ENCODE peak calls at places on chromosomes 6 and 20, in five cellular contexts. M is H1, A is GM12878, J is HepG2, Z is HCT116. L is an unnamed sample.

GRCh38 chr6:38509713-38510112 is 130.0 kb downstream of the BTBD9 start:
- DNase-seq in M (no peak), A (no peak), J (peak), Z (peak), L (no peak)

GRCh38 chr6:130825772-130826441 is 1.3 kb upstream of the SMLR1 start:
- DNase-seq in M (peak), A (no peak), J (no peak), Z (no peak), L (no peak)

GRCh38 chr6:28598757-28599686 is 73.3 kb downstream of the GPX5 start:
- DNase-seq in M (no peak), A (no peak), J (no peak), Z (no peak), L (no peak)

GRCh38 chr20:51439160-51439689 is 103.3 kb downstream of the NFATC2 start:
- DNase-seq in M (no peak), A (no peak), J (no peak), Z (no peak), L (no peak)

GRCh38 chr6:149354009-149354408 is 36.5 kb downstream of the TAB2 start:
- DNase-seq in M (no peak), A (no peak), J (no peak), Z (no peak), L (no peak)

GRCh38 chr6:134073156-134073555 is 20.7 kb upstream of the SLC2A12 start:
- DNase-seq in M (no peak), A (no peak), J (no peak), Z (no peak), L (no peak)

GRCh38 chr6:93684339-93684738 is 265.0 kb upstream of the EPHA7 start:
- DNase-seq in M (no peak), A (no peak), J (no peak), Z (no peak), L (no peak)

GRCh38 chr6:141398954-141399353 is 733.8 kb upstream of the GJE1 start:
- DNase-seq in M (no peak), A (no peak), J (no peak), Z (no peak), L (no peak)

GRCh38 chr20:34717230-34718095 is 13.3 kb downstream of the TP53INP2 start:
- DNase-seq in M (no peak), A (no peak), J (peak), Z (no peak), L (no peak)

GRCh38 chr6:144283781-144284473 is 1.2 kb upstream of the UTRN start:
- DNase-seq in M (no peak), A (no peak), J (no peak), Z (no peak), L (no peak)

GRCh38 chr6:149965191-149966020 is 1.7 kb downstream of the ULBP1 start:
- DNase-seq in M (no peak), A (no peak), J (no peak), Z (no peak), L (no peak)

GRCh38 chr20:5001174-5002076 is at the start of gene SLC23A2:
- DNase-seq in M (no peak), A (no peak), J (no peak), Z (no peak), L (peak)

DNA sequence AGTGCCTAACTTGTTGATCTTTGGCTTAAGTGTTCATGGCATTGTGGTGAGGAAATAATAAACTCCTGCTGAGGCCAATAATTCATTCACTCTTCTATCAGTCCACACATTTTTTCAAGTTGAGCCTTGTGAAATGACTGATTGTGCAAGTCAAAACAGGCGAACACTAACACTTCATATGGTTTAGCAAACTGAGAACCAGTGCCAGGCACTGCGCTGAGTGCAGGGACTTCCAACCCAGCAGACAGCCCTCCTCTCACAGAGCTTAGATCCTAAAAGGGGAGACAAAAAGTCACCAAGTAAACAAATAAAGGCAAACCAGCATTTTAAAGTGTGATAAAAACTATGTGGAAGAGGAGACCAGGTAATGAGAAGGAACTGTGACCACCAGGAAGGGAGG is 435.0 kb downstream of the PTPRT start:
- DNase-seq in M (no peak), A (no peak), J (no peak), Z (no peak), L (no peak)
- TF ChIP-seq JUND in M (no peak), A (no peak), J (no peak), Z (no peak), L (no peak)

DNA sequence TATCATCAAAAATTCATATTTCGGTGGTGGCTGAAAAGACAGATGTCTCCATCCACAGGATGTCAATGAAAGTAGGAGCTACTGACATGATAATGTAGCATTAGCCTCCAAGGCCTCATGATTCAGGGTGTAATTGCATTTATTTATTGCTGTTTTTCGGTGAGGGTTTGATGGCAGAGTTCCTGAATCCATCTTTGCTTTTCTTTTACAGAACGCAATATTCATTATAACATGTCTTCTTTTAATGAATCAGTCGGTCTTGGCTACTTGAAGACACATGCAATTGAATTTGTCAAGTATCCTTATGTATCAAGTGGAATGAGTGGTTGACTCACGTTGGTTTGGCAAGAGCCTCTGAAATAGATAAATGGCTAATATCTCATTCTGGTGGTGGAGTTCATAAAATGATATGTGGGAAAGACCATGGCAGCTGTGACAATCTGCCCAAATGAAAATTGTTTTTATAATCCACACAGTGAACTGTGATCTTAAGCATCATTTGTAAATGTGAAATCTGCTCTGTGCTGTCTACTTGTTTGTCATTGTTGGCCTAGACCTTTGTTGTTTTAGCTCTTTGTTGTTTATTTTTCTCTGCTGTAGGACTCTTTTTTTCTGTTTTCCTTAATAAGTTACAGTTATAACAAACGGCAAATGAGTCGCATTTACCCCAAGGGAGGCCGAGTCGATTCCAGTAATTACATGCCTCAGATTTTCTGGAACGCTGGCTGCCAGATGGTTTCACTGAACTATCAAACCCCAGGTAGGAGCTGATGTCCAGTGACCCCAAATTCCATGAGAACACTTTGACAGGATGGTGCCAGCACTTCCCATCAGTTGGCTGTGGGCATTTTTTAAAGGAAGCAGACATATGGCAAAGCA is 105.7 kb upstream of the LAMP5 start:
- DNase-seq in M (no peak), A (no peak), J (no peak), Z (no peak), L (no peak)
- TF ChIP-seq JUND in M (no peak), A (no peak), J (no peak), Z (no peak), L (no peak)

DNA sequence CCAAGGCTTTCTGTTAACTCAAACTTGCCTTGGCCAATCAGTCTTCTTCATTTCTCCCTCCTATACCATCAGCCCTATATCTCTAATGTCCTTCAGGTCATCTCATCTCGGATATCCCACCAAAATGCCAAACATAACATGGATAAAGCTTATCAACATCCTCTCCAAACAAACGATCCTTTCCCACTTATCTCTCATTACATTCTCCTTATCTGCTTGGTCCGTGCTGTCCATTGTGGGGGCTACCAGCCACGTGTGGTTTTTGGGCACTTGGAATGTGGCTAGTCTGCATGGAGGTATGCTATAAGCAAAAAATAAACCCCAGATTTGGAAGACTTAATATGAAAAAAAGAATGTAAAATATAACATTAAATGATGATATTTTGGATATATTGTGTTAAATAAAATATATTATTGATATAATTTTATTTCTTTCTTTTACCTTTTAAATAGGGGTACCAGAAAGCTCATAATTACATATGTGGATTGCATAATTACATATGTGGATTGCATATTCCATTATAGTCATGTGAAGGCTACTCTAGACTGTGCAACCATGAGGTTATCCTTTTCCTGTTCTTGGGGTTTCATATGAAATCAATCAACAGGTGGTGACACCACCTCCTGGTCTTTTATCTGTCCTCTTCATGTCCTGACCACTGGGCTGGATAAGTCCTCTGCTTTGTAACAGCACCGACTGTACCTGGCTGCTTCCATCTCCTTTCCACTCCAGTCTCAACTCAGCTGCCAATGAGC is 123.0 kb downstream of the CD83 start:
- DNase-seq in M (no peak), A (no peak), J (no peak), Z (no peak), L (no peak)
- TF ChIP-seq JUND in M (no peak), A (no peak), J (no peak), Z (no peak), L (no peak)

GRCh38 chr6:165183071-165183470 is 126.3 kb downstream of the C6orf118 start:
- DNase-seq in M (no peak), A (no peak), J (no peak), Z (no peak), L (no peak)

GRCh38 chr6:165184192-165184979 is 125.0 kb downstream of the C6orf118 start:
- DNase-seq in M (no peak), A (no peak), J (no peak), Z (no peak), L (no peak)

GRCh38 chr6:165183496-165184140 is 125.8 kb downstream of the C6orf118 start:
- DNase-seq in M (no peak), A (no peak), J (no peak), Z (no peak), L (no peak)

GRCh38 chr6:165178056-165178455 is 131.3 kb downstream of the C6orf118 start:
- DNase-seq in M (no peak), A (no peak), J (no peak), Z (no peak), L (no peak)

GRCh38 chr6:165181951-165182414 is 127.4 kb downstream of the C6orf118 start:
- DNase-seq in M (no peak), A (no peak), J (no peak), Z (no peak), L (no peak)
- TF ChIP-seq JUND in M (no peak), A (no peak), J (no peak), Z (no peak), L (no peak)

DNA sequence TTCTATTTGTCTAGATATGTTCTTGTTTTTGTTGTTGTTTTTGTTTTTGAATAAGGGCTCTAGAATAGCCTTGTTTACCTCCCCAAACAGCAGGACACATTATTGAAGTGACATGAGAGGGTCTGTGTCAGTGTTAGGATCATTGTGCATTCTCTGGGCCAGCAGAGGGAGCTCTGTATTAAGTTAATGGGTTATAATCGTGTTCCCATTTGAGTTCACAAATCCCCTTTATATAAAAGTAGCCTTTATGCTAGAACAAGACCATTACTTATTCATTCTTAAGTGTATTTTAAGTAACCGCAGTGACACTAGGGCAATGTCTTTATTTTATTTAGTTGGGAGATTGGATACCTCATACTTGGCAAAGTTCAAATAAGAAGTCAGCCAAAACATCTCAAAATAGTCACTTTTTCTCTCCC is 44.8 kb downstream of the STK4 start:
- DNase-seq in M (no peak), A (no peak), J (peak), Z (peak), L (peak)
- TF ChIP-seq JUND in M (no peak), A (no peak), J (no peak), Z (no peak), L (no peak)

DNA sequence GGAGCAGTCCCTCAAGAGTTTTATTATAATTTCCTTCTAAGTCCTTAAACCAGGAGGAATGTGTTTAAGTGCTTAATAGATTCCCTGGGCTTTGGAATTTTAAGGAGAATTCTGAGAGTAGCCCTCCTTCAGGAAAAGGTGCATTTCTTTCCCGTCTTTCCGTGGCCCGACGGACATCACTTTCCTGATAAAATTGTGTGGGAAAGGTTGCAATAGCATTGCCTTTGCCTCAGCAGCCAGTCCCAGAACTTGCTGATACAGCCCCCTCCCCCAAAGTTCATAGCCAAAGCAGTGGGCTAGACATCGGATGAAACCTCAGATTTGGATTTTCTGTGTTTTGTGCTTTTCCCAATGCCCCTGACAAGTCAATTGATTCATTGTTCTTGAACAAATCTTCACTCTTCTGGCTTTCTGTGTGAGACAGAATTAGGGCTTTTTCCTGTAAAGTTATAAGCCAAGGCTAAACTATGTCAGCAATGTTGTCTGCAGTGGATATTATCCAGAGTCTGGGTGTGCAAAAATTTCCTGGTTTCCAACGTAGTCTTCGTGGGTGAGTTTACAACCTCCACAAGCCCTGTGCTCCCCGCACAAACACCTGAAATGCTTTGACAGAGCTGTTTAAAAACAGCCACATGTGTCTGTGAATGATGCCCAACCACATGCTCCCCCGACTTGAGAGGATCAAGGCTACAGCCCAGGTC is 1.0 kb upstream of the SMOC2 start:
- DNase-seq in M (no peak), A (no peak), J (no peak), Z (no peak), L (no peak)
- TF ChIP-seq JUND in M (no peak), A (no peak), J (no peak), Z (no peak), L (no peak)

GRCh38 chr6:5338177-5338960 is 77.1 kb downstream of the FARS2 start:
- DNase-seq in M (no peak), A (peak), J (no peak), Z (no peak), L (no peak)
- TF ChIP-seq JUND in M (no peak), A (no peak), J (no peak), Z (no peak), L (no peak)